ENCODE peak calls at places on chromosomes 4 and X, in ten cellular contexts. Y is lower lobe of right lung; N is IMR-90; B is activated naive CD4-positive, alpha-beta T cell treated with anti-CD3 and anti-CD28 coated beads for 36 hours; D is stimulated activated CD8-positive, alpha-beta memory T cell treated with anti-CD3 and anti-CD28 coated beads, Interleukin-4, amount 100 ng/mL, for 4 hours; J is GM13976; T is CD8-positive, alpha-beta T cell; C is hippocampal formation; H is activated gamma-delta T cell treated with Interleukin-2 at 50 U/mL for 16 hours; S is endothelial cell. I is an unnamed sample.
A peak's percentile ranks its signal among the peaks of the same experiment; 100 is the strongest.

GRCh38 chr4:5874811-5875465 is 17.9 kb downstream of the CRMP1 start:
- DNase-seq in T (no peak), B (no peak), Y (no peak), D (no peak), J (no peak), N (peak; percentile 44), C (peak; percentile 58), S (no peak), H (no peak), I (no peak)

GRCh38 chrX:2917767-2918166 is 11.4 kb downstream of the ARSD start:
- DNase-seq in D (no peak), Y (no peak), T (no peak), S (no peak), J (no peak), H (no peak), C (no peak), B (no peak), N (no peak), I (no peak)

GRCh38 chr4:173919196-173919595 is 364.3 kb downstream of the FBXO8 start:
- DNase-seq in N (peak; percentile 55), J (no peak), S (no peak), T (no peak), D (no peak), C (no peak), B (no peak), Y (no peak), H (no peak), I (no peak)

GRCh38 chrX:150060406-150060805 is 122.1 kb upstream of the EOLA2 start:
- DNase-seq in C (no peak), B (no peak), S (no peak), H (no peak), D (no peak), N (peak; percentile 76), T (no peak), J (no peak), Y (no peak), I (no peak)

GRCh38 chr4:98626350-98626749 is 32.1 kb downstream of the TSPAN5 start:
- DNase-seq in N (peak; percentile 94), B (peak; percentile 20), J (no peak), D (no peak), H (no peak), S (no peak), C (no peak), Y (no peak), T (no peak), I (no peak)

GRCh38 chrX:153499876-153500275 is 5.1 kb downstream of the BGN start:
- DNase-seq in N (no peak), Y (no peak), B (no peak), C (peak; percentile 35), J (no peak), S (no peak), T (no peak), H (no peak), D (no peak), I (no peak)

GRCh38 chr4:4787421-4787820 is 72.0 kb upstream of the MSX1 start:
- DNase-seq in N (no peak), D (no peak), C (no peak), T (no peak), S (no peak), J (no peak), Y (no peak), B (no peak), H (no peak), I (no peak)

GRCh38 chrX:41472231-41472815 is 25.2 kb downstream of the NYX start:
- DNase-seq in N (no peak), C (no peak), H (no peak), S (no peak), T (no peak), J (no peak), D (no peak), Y (no peak), B (no peak), I (no peak)

GRCh38 chr4:164613761-164614277 is 140.1 kb upstream of the SMIM31 start:
- DNase-seq in C (no peak), S (no peak), H (no peak), J (no peak), D (no peak), Y (no peak), T (no peak), B (no peak), N (no peak), I (no peak)

GRCh38 chrX:108737754-108738153 is 1.4 kb upstream of the IRS4 start:
- DNase-seq in Y (no peak), N (no peak), C (no peak), T (no peak), S (no peak), D (no peak), J (no peak), B (no peak), H (no peak), I (peak; percentile 3)

GRCh38 chr4:8114456-8115202 is 44.0 kb downstream of the ABLIM2 start:
- DNase-seq in N (no peak), C (no peak), S (no peak), B (no peak), H (no peak), D (no peak), J (no peak), T (no peak), Y (no peak), I (no peak)

GRCh38 chr4:115529126-115529525 is 415.7 kb upstream of the NDST4 start:
- DNase-seq in N (no peak), B (no peak), C (no peak), H (no peak), T (no peak), Y (no peak), J (no peak), S (no peak), D (no peak), I (no peak)

GRCh38 chrX:31445542-31445941 is 373.7 kb upstream of the FTHL17 start:
- DNase-seq in D (no peak), B (no peak), C (no peak), Y (no peak), J (no peak), H (no peak), S (no peak), N (no peak), T (no peak), I (no peak)

GRCh38 chr4:170138580-170139194 is 48.9 kb upstream of the AADAT start:
- DNase-seq in S (peak; percentile 82), C (peak; percentile 61), T (peak; percentile 69), J (peak; percentile 66), B (peak; percentile 83), Y (peak; percentile 70), N (peak; percentile 73), H (peak; percentile 60), D (peak; percentile 47), I (peak; percentile 74)

GRCh38 chrX:63526863-63527262 is 175.7 kb upstream of the SPIN4 start:
- DNase-seq in B (no peak), N (no peak), J (no peak), H (no peak), Y (no peak), D (no peak), T (no peak), C (no peak), S (no peak), I (no peak)

GRCh38 chr4:105978684-105979296 is 83.5 kb downstream of the NPNT start:
- DNase-seq in N (no peak), D (no peak), J (no peak), C (no peak), B (no peak), S (no peak), T (no peak), H (no peak), Y (no peak), I (no peak)